ENCODE peak calls at places on chromosome 17, in five cellular contexts. D is body of pancreas; K is SK-N-SH; I is GM23248; P is CD4-positive, CD25-positive, alpha-beta regulatory T cell. E is an unnamed sample.

GRCh38 chr17:77200711-77201110 is 59.9 kb downstream of the SEC14L1 start:
- DNase-seq in D (no peak), K (no peak), I (peak; percentile 5), P (no peak), E (no peak)

GRCh38 chr17:9729735-9730420 is 61.5 kb downstream of the DHRS7C start:
- DNase-seq in D (no peak), K (no peak), I (peak; percentile 14), P (no peak), E (no peak)

GRCh38 chr17:39928868-39929651 is 1.5 kb downstream of the LRRC3C start:
- DNase-seq in D (no peak), K (no peak), I (peak; percentile 97), P (no peak), E (no peak)

GRCh38 chr17:50174444-50174843 is 8.6 kb downstream of the SGCA start:
- DNase-seq in D (no peak), K (no peak), I (no peak), P (no peak), E (no peak)

GRCh38 chr17:82354804-82355308 is 4.2 kb upstream of the TEX19 start:
- DNase-seq in D (no peak), K (no peak), I (no peak), P (no peak), E (no peak)

GRCh38 chr17:47287639-47288038 is 34.0 kb downstream of the ITGB3 start:
- DNase-seq in D (no peak), K (no peak), I (no peak), P (no peak), E (no peak)

GRCh38 chr17:751269-752001 is 629 bp downstream of the GEMIN4 start:
- DNase-seq in D (peak; percentile 37), K (peak; percentile 51), I (peak; percentile 75), P (peak; percentile 28), E (no peak)

GRCh38 chr17:78290671-78291070 is 59.2 kb downstream of the TMEM235 start:
- DNase-seq in D (no peak), K (peak; percentile 18), I (no peak), P (no peak), E (no peak)

GRCh38 chr17:50365649-50366393 is 7.2 kb downstream of the MRPL27 start:
- DNase-seq in D (no peak), K (no peak), I (no peak), P (no peak), E (no peak)

GRCh38 chr17:78993981-78994671 is 14.4 kb upstream of the LGALS3BP start:
- DNase-seq in D (no peak), K (peak; percentile 38), I (no peak), P (no peak), E (no peak)

GRCh38 chr17:7707446-7707845 is 2.4 kb downstream of the EFNB3 start:
- DNase-seq in D (no peak), K (peak; percentile 74), I (no peak), P (no peak), E (no peak)

GRCh38 chr17:45748911-45749310 is 35.2 kb upstream of the CRHR1 start:
- DNase-seq in D (no peak), K (no peak), I (no peak), P (no peak), E (no peak)

GRCh38 chr17:21204923-21205322 is 9.0 kb downstream of the TMEM11 start:
- DNase-seq in D (no peak), K (no peak), I (no peak), P (no peak), E (no peak)

GRCh38 chr17:75011788-75012319 is 616 bp upstream of the MRPL58 start:
- DNase-seq in D (peak; percentile 65), K (peak; percentile 77), I (peak; percentile 90), P (no peak), E (peak; percentile 74)

GRCh38 chr17:2363318-2363717 is 26.0 kb downstream of the SGSM2 start:
- DNase-seq in D (no peak), K (no peak), I (no peak), P (no peak), E (no peak)

GRCh38 chr17:82536220-82537201 is 17.0 kb downstream of the FOXK2 start:
- DNase-seq in D (no peak), K (peak; percentile 54), I (peak; percentile 88), P (no peak), E (peak; percentile 28)

GRCh38 chr17:14297161-14297851 is 3.6 kb upstream of the HS3ST3B1 start:
- DNase-seq in D (peak; percentile 39), K (peak; percentile 50), I (peak; percentile 90), P (peak; percentile 29), E (no peak)

GRCh38 chr17:60757437-60757836 is 79.8 kb downstream of the BCAS3 start:
- DNase-seq in D (no peak), K (no peak), I (no peak), P (no peak), E (no peak)

GRCh38 chr17:70563301-70563820 is 394.0 kb downstream of the KCNJ2 start:
- DNase-seq in D (no peak), K (no peak), I (no peak), P (no peak), E (no peak)

GRCh38 chr17:76076100-76076764 is 1.7 kb downstream of the GALR2 start:
- DNase-seq in D (no peak), K (peak; percentile 64), I (no peak), P (no peak), E (no peak)

GRCh38 chr17:76075364-76076099 is 951 bp downstream of the GALR2 start:
- DNase-seq in D (no peak), K (peak; percentile 74), I (peak; percentile 42), P (no peak), E (no peak)

GRCh38 chr17:76076765-76077581 is 2.0 kb upstream of the ZACN start:
- DNase-seq in D (no peak), K (peak; percentile 57), I (peak; percentile 28), P (peak; percentile 23), E (no peak)

GRCh38 chr17:76072149-76072858 is at the start of gene SRP68:
- DNase-seq in D (peak; percentile 90), K (peak; percentile 100), I (peak; percentile 96), P (peak; percentile 77), E (peak; percentile 97)

DNA sequence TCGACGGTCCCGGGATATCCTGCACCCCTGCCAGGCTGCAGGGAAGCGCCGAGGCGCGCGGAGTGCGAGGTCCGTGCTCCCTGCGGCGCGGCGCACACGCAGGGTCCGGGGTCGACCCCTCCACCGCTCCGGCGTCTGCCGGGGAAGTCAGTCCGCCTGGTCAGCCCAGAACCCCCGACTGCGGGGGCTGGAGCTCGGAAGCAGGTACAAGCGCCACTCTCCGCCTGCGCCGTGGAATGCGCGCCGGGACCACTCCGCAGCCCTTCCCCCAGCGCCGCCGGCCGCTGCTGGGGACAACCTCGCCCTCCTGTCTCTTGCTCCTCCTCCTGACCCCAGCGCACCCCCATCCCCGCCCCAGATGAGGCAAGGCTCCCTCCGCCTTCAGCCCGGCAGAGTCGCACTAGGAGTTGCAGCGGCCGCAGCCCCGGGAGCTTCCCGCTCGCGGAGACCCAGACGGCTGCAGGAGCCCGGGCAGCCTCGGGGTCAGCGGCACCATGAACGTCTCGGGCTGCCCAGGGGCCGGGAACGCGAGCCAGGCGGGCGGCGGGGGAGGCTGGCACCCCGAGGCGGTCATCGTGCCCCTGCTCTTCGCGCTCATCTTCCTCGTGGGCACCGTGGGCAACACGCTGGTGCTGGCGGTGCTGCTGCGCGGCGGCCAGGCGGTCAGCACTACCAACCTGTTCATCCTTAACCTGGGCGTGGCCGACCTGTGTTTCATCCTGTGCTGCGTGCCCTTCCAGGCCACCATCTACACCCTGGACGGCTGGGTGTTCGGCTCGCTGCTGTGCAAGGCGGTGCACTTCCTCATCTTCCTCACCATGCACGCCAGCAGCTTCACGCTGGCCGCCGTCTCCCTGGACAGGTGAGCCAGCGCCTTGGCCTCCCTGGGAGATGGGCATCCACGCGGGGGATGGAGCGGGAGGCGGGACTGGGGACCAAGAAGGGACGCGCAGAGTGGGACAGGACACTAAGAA is at the start of gene GALR2:
- DNase-seq in D (no peak), K (peak; percentile 75), I (no peak), P (no peak), E (no peak)
- H3K4me1 ChIP-seq in D (peaks cover 67% of the 10 kb centered on the region), K (no peaks in the 10 kb centered on the region), I (peaks cover 11% of the 10 kb centered on the region), P (peaks cover 64% of the 10 kb centered on the region), E (peaks cover 17% of the 10 kb centered on the region)

DNA sequence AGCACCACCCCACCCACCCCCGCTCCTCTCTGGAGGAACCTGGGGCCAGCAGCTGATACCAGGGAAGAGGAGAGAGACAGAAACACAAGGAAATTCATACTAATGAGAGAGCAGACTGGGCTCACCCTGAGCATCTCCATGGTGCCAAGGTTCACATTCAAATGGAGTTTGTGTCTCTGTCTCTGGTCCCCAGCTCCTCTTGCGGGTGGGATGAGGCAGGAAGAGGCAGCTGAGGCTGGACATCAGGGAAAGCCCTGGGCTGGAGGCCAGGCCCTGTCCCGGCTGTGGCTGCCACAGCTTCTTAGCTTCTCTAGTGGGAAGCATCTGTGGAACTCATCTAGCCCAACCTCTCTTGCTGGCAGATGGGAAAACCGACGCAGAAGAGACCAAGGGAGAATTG is 121.5 kb downstream of the SDK2 start:
- DNase-seq in D (no peak), K (no peak), I (no peak), P (no peak), E (no peak)
- H3K27me3 ChIP-seq in D (no peaks in the 10 kb centered on the region), K (no peaks in the 10 kb centered on the region), I (no peaks in the 10 kb centered on the region), P (no peaks in the 10 kb centered on the region), E (no peaks in the 10 kb centered on the region)

GRCh38 chr17:5179003-5179402 is 12.7 kb downstream of the ZNF594 start:
- DNase-seq in D (no peak), K (no peak), I (no peak), P (no peak), E (no peak)
- H3K9me3 ChIP-seq in D (peaks cover 3% of the 10 kb centered on the region), K (peaks cover 72% of the 10 kb centered on the region), I (peaks cover 14% of the 10 kb centered on the region), P (peaks cover 67% of the 10 kb centered on the region), E (peaks cover 2% of the 10 kb centered on the region)

GRCh38 chr17:64505320-64506200 is 529 bp downstream of the DDX5 start:
- DNase-seq in D (peak; percentile 94), K (peak; percentile 85), I (peak; percentile 95), P (peak; percentile 77), E (peak; percentile 77)

GRCh38 chr17:64503341-64503740 is 2.7 kb downstream of the DDX5 start:
- DNase-seq in D (no peak), K (no peak), I (peak; percentile 30), P (no peak), E (no peak)

GRCh38 chr17:64504769-64505319 is 1.2 kb downstream of the DDX5 start:
- DNase-seq in D (no peak), K (no peak), I (no peak), P (no peak), E (no peak)

GRCh38 chr17:64502809-64503208 is 3.3 kb downstream of the DDX5 start:
- DNase-seq in D (no peak), K (no peak), I (peak; percentile 40), P (no peak), E (no peak)

DNA sequence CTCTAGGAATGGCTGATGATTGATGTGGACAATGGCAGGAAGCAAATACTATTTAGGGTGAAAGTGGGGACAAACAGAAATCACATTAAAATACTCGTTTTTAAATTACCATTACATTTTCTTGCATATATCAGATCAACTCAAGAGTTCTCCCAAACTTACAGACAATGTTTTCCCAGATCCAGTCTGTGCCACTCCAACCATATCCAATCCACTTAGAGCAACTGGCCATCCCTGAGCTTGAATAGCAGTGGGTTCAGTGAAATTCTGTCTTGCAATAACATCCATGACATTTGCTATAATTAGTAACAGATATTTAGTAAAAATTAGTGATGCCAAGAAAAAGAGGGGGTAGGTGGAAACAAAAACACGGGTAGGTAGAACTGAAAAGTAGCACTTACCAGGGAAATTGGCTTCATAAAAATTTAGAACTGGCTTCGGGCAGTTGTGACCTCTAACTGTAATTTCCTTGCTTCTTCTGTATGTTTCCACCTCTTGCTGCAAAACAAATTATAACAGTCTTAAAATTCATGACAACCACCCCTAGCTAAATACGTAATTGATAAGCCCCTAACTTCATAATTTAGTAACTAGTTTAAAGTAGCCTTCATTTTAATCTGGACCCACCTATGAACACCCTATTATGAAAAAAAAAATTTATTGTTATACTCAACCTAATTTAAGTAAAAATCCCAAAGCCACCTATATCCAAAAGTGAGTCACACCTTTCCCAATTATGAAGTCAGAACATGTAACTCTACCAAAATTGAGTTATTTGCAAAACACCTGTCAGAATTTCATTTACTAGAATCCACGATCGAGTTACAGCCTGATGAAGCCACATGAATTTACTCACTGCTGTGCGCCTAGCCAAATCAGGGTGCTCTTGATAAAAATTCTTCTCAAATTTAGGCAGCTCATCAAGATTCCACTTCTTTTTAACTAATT is 2.0 kb downstream of the DDX5 start:
- DNase-seq in D (no peak), K (no peak), I (peak; percentile 58), P (no peak), E (no peak)
- H3K4me1 ChIP-seq in D (peaks cover 54% of the 10 kb centered on the region), K (peaks cover 27% of the 10 kb centered on the region), I (peaks cover 54% of the 10 kb centered on the region), P (peaks cover 50% of the 10 kb centered on the region), E (no peaks in the 10 kb centered on the region)

E was measured in BE2C.